ENCODE peak calls at places on chromosomes 3 and 15, in six cellular contexts. One of them, this sample, is unnamed.

GRCh38 chr3:46668116-46668515 is 25.4 kb downstream of the ALS2CL start:
- DNase-seq in KG1: no peak
- DNase-seq in Right ventricle myocardium superior: no peak
- DNase-seq in NCI-H1417: no peak
- DNase-seq in GM23248: no peak
- DNase-seq in neuronal stem cell: no peak
- DNase-seq in this sample: peak

GRCh38 chr3:134312072-134312872 is 61.6 kb upstream of the RYK start:
- DNase-seq in NCI-H1417: no peak
- DNase-seq in neuronal stem cell: no peak
- DNase-seq in KG1: no peak
- DNase-seq in Right ventricle myocardium superior: no peak
- DNase-seq in GM23248: peak
- DNase-seq in this sample: peak

GRCh38 chr15:69881310-69881660 is 216.4 kb downstream of the TLE3 start:
- DNase-seq in neuronal stem cell: no peak
- DNase-seq in GM23248: no peak
- DNase-seq in Right ventricle myocardium superior: no peak
- DNase-seq in NCI-H1417: no peak
- DNase-seq in KG1: no peak
- DNase-seq in this sample: peak

GRCh38 chr15:96344706-96345559 is 14.4 kb downstream of the NR2F2 start:
- DNase-seq in NCI-H1417: no peak
- DNase-seq in Right ventricle myocardium superior: no peak
- DNase-seq in GM23248: no peak
- DNase-seq in neuronal stem cell: no peak
- DNase-seq in KG1: no peak
- DNase-seq in this sample: no peak

GRCh38 chr3:12345141-12345561 is 56.3 kb downstream of the PPARG start:
- DNase-seq in KG1: no peak
- DNase-seq in neuronal stem cell: no peak
- DNase-seq in Right ventricle myocardium superior: no peak
- DNase-seq in GM23248: peak
- DNase-seq in NCI-H1417: no peak
- DNase-seq in this sample: no peak

GRCh38 chr15:35491999-35492398 is 54.0 kb downstream of the DPH6 start:
- DNase-seq in neuronal stem cell: no peak
- DNase-seq in GM23248: no peak
- DNase-seq in Right ventricle myocardium superior: no peak
- DNase-seq in NCI-H1417: no peak
- DNase-seq in KG1: no peak
- DNase-seq in this sample: no peak

GRCh38 chr3:126080970-126081369 is 3.0 kb downstream of the SLC41A3 start:
- DNase-seq in neuronal stem cell: no peak
- DNase-seq in GM23248: no peak
- DNase-seq in NCI-H1417: no peak
- DNase-seq in Right ventricle myocardium superior: no peak
- DNase-seq in KG1: no peak
- DNase-seq in this sample: no peak

GRCh38 chr15:28984421-28985375 is 98.9 kb downstream of the APBA2 start:
- DNase-seq in neuronal stem cell: peak
- DNase-seq in KG1: no peak
- DNase-seq in Right ventricle myocardium superior: no peak
- DNase-seq in NCI-H1417: peak
- DNase-seq in GM23248: peak
- DNase-seq in this sample: no peak

GRCh38 chr3:55701997-55702396 is 214.9 kb upstream of the WNT5A start:
- DNase-seq in GM23248: no peak
- DNase-seq in neuronal stem cell: no peak
- DNase-seq in KG1: no peak
- DNase-seq in NCI-H1417: peak
- DNase-seq in Right ventricle myocardium superior: no peak
- DNase-seq in this sample: no peak

GRCh38 chr3:139534444-139534812 is 5.1 kb downstream of the RBP1 start:
- DNase-seq in NCI-H1417: peak
- DNase-seq in Right ventricle myocardium superior: no peak
- DNase-seq in KG1: no peak
- DNase-seq in neuronal stem cell: no peak
- DNase-seq in GM23248: peak
- DNase-seq in this sample: no peak

GRCh38 chr3:189410522-189410921 is 220.7 kb upstream of the TP63 start:
- DNase-seq in GM23248: no peak
- DNase-seq in KG1: no peak
- DNase-seq in neuronal stem cell: no peak
- DNase-seq in Right ventricle myocardium superior: no peak
- DNase-seq in NCI-H1417: no peak
- DNase-seq in this sample: no peak